ENCODE peak calls at places on chromosomes 13 and 19, in five cellular contexts. H is colonic mucosa, N is transverse colon, J is cardiac fibroblast, V is endothelial cell. G is an unnamed sample.

GRCh38 chr13:49259586-49259985 is 11.9 kb downstream of the CDADC1 start:
- DNase-seq in H (no peak), V (no peak), J (no peak), N (no peak), G (no peak)

GRCh38 chr19:903266-903797 is 9.7 kb downstream of the R3HDM4 start:
- DNase-seq in H (no peak), V (no peak), N (no peak), J (no peak), G (no peak)

GRCh38 chr13:51066091-51066831 is 44.8 kb downstream of the C13orf42 start:
- DNase-seq in J (peak; percentile 18), V (no peak), N (no peak), H (no peak), G (no peak)

GRCh38 chr13:109180905-109181425 is 551.6 kb downstream of the MYO16 start:
- DNase-seq in J (peak; percentile 85), N (no peak), V (no peak), H (no peak), G (no peak)

GRCh38 chr19:52039169-52039568 is 9.5 kb downstream of the ZNF432 start:
- DNase-seq in J (no peak), V (no peak), N (no peak), H (no peak), G (no peak)

GRCh38 chr13:63389756-63390155 is 1974.1 kb upstream of the PCDH20 start:
- DNase-seq in V (no peak), N (no peak), H (no peak), J (no peak), G (no peak)

GRCh38 chr13:83634601-83635000 is 247.7 kb downstream of the SLITRK1 start:
- DNase-seq in V (no peak), H (no peak), J (no peak), N (no peak), G (no peak)

GRCh38 chr13:30129411-30129810 is 177.9 kb downstream of the KATNAL1 start:
- DNase-seq in J (no peak), N (no peak), H (no peak), V (no peak), G (no peak)

GRCh38 chr19:18461471-18461870 is 23.5 kb upstream of the ISYNA1 start:
- DNase-seq in V (no peak), J (no peak), N (no peak), H (no peak), G (no peak)

GRCh38 chr19:384801-385169 is 24.2 kb downstream of the C2CD4C start:
- DNase-seq in V (no peak), H (no peak), J (no peak), N (no peak), G (no peak)

GRCh38 chr13:52809310-52809769 is 39.1 kb downstream of the PCDH8 start:
- DNase-seq in V (peak; percentile 78), J (peak; percentile 55), H (peak; percentile 64), N (peak; percentile 61), G (peak; percentile 85)

GRCh38 chr19:12364391-12365093 is 941 bp downstream of the ZNF442 start:
- DNase-seq in J (peak; percentile 24), V (no peak), H (peak; percentile 29), N (peak; percentile 15), G (peak; percentile 56)

GRCh38 chr13:89407357-89407756 is 1736.2 kb downstream of the SLITRK5 start:
- DNase-seq in J (no peak), N (no peak), V (no peak), H (no peak), G (no peak)

GRCh38 chr13:39353988-39354387 is 249.0 kb downstream of the LHFPL6 start:
- DNase-seq in V (no peak), J (peak; percentile 67), H (no peak), N (no peak), G (no peak)

GRCh38 chr13:61795580-61795979 is 379.9 kb upstream of the PCDH20 start:
- DNase-seq in H (no peak), V (no peak), J (peak; percentile 2), N (no peak), G (no peak)

GRCh38 chr19:7844951-7845350 is 14.9 kb downstream of the EVI5L start:
- DNase-seq in H (no peak), N (no peak), J (no peak), V (no peak), G (no peak)

GRCh38 chr19:4584670-4585460 is 25.4 kb upstream of the SEMA6B start:
- DNase-seq in J (no peak), N (no peak), H (no peak), V (peak; percentile 20), G (no peak)

GRCh38 chr13:39108746-39109145 is 70.5 kb downstream of the NHLRC3 start:
- DNase-seq in V (no peak), N (no peak), H (no peak), J (no peak), G (no peak)

GRCh38 chr13:110330491-110331001 is 23.5 kb downstream of the COL4A2 start:
- DNase-seq in H (no peak), V (no peak), N (no peak), J (peak; percentile 69), G (no peak)

GRCh38 chr19:17104679-17105078 is 29.1 kb downstream of the MYO9B start:
- DNase-seq in J (no peak), H (no peak), N (no peak), V (no peak), G (peak; percentile 53)

GRCh38 chr19:55301459-55302331 is 17.9 kb downstream of the BRSK1 start:
- DNase-seq in H (peak; percentile 93), J (peak; percentile 77), V (peak; percentile 97), N (peak; percentile 93), G (peak; percentile 98)

GRCh38 chr19:12043752-12044422 is 8.4 kb upstream of the ZNF433 start:
- DNase-seq in N (no peak), H (no peak), J (no peak), V (no peak), G (no peak)

GRCh38 chr13:50626031-50626643 is 217.4 kb downstream of the DLEU7 start:
- DNase-seq in N (no peak), V (no peak), H (no peak), J (peak; percentile 87), G (no peak)

GRCh38 chr13:82802528-82802927 is 1079.7 kb downstream of the SLITRK1 start:
- DNase-seq in H (no peak), J (no peak), V (no peak), N (no peak), G (no peak)

GRCh38 chr13:40452741-40453665 is 213.4 kb downstream of the FOXO1 start:
- DNase-seq in V (no peak), N (no peak), J (peak; percentile 69), H (no peak), G (no peak)

GRCh38 chr13:98839826-98840769 is 87.6 kb upstream of the SLC15A1 start:
- DNase-seq in N (peak; percentile 51), H (peak; percentile 49), V (peak; percentile 71), J (peak; percentile 69), G (peak; percentile 61)

GRCh38 chr19:30719991-30720329 is 347.8 kb downstream of the ZNF536 start:
- DNase-seq in N (no peak), V (no peak), J (peak; percentile 13), H (no peak), G (no peak)

GRCh38 chr19:5993516-5994406 is 15.8 kb upstream of the RANBP3 start:
- DNase-seq in J (no peak), N (no peak), V (no peak), H (no peak), G (no peak)

DNA sequence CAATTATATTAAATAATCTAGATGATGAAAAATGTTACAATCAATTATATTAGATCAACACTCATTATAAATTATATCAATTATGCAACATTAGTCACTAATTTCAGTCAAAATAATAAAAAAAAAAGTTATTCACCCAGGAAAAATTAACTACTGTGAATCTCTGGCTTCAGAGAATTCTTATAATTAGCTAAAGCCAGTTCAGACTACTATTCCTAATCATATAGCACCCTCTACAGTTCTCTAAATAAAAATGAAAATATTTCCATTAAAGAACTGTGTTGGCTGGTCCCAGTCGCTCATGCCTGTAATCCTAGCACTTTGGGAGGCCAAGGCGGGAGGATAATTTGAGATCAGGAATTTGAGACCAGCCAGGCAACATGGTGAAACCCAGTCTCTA is 33.0 kb downstream of the XPO4 start:
- DNase-seq in N (no peak), H (no peak), V (no peak), J (peak; percentile 28), G (no peak)
- TF ChIP-seq CTCF in N (no peak), H (no peak), V (no peak), J (no peak), G (no peak)

DNA sequence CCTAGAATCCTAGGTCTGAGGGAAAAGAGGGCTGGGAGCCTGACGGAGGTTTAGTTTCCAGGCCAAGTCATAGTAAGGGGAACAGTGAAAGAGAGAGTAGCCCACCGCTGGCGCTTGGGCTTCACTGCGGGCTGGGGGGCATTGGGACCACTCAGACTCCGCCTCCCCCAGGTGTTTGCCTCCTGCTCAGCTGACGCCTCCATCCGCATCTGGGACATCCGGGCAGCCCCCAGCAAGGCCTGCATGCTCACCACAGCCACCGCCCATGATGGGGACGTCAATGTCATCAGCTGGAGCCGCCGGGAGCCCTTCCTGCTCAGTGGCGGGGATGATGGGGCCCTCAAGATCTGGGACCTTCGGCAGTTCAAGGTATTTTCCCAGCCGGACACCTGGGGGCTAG is 4.5 kb upstream of the KCNJ14 start:
- DNase-seq in N (no peak), H (no peak), V (no peak), J (no peak), G (no peak)
- TF ChIP-seq CTCF in N (no peak), H (no peak), V (no peak), J (no peak), G (no peak)

GRCh38 chr19:47310819-47311218 is 1.2 kb downstream of the C5AR1 start:
- DNase-seq in H (no peak), J (peak; percentile 73), V (no peak), N (no peak), G (no peak)

GRCh38 chr19:47312366-47313006 is 2.8 kb downstream of the C5AR1 start:
- DNase-seq in H (no peak), N (no peak), J (no peak), V (no peak), G (no peak)

GRCh38 chr19:47310323-47310722 is 662 bp downstream of the C5AR1 start:
- DNase-seq in H (no peak), J (no peak), N (no peak), V (no peak), G (no peak)

GRCh38 chr19:47309038-47309437 is 623 bp upstream of the C5AR1 start:
- DNase-seq in N (no peak), J (peak; percentile 56), H (no peak), V (no peak), G (no peak)

GRCh38 chr19:47309608-47310007 is at the start of gene C5AR1:
- DNase-seq in H (no peak), J (peak; percentile 43), V (no peak), N (peak; percentile 29), G (no peak)
- TF ChIP-seq CTCF in H (no peak), J (no peak), V (no peak), N (no peak), G (no peak)

DNA sequence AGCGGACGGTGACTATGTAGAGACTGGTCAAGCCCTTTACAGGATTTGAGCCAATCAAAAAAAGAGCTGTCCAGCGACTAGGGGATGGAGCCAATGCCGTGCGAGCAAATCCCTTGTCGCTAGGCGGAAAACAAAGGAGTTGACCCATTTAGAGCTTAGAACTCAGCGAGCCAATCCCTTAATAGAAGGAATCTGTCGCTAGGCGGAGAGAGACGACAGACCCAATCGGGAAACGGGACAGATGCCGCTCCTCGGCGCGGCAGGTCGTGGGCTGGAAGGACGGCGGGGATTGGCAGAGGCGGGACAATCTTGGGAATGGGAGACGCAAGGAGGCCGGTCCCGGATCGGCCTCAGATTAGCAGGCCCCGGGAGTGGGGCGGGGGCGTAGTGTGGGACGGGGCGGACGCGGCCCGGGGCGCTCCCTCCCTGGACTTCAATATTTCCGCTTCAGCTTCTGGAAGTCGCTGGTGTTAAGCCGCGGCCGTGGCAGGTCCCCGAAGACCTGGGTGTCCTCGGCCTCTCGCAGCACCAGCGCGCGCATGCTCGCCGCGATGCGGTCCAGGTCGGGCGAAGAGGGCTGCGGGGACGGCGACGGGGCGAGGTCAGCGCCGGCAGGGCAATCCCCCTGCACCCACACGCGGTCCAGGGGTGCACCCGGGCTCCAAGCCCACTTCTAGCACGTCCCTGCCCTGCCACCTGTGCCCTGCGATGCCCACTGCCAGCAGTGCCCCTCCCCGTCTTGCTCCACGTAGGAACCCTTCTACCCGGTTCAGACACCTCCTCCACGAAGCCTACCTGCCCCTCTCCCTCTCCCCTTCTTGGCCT is 2.3 kb upstream of the PNKP start:
- DNase-seq in V (peak; percentile 98), H (peak; percentile 97), J (peak; percentile 100), N (peak; percentile 97), G (peak; percentile 93)
- TF ChIP-seq CTCF in V (no peak), H (no peak), J (no peak), N (no peak), G (no peak)

G was measured in GM20000.